ENCODE peak calls at places on chromosome 18, in four cellular contexts. A, N, P and B are unnamed samples.

GRCh38 chr18:32919799-32920198 is 147.0 kb upstream of the KLHL14 start:
- DNase-seq in A (peak), N (no peak), P (no peak), B (no peak)

GRCh38 chr18:8153887-8154583 is 455.2 kb upstream of the RAB12 start:
- DNase-seq in A (no peak), N (no peak), P (no peak), B (no peak)

GRCh38 chr18:54119524-54120019 is 104.9 kb downstream of the MBD2 start:
- DNase-seq in A (peak), N (no peak), P (peak), B (peak)

GRCh38 chr18:8366656-8367055 is 242.6 kb upstream of the RAB12 start:
- DNase-seq in A (no peak), N (no peak), P (no peak), B (no peak)

GRCh38 chr18:11258014-11258413 is 108.6 kb upstream of the PIEZO2 start:
- DNase-seq in A (no peak), N (no peak), P (no peak), B (no peak)

GRCh38 chr18:59659486-59660187 is 37.6 kb downstream of the CCBE1 start:
- DNase-seq in A (no peak), N (no peak), P (no peak), B (no peak)

GRCh38 chr18:32763306-32763705 is 9.5 kb downstream of the KLHL14 start:
- DNase-seq in A (no peak), N (no peak), P (no peak), B (no peak)

GRCh38 chr18:43886341-43886740 is 609.1 kb upstream of the SYT4 start:
- DNase-seq in A (no peak), N (no peak), P (no peak), B (no peak)

GRCh38 chr18:3177902-3178687 is 41.7 kb downstream of the MYOM1 start:
- DNase-seq in A (no peak), N (peak), P (no peak), B (peak)

GRCh38 chr18:59123588-59124369 is 15.9 kb upstream of the SEC11C start:
- DNase-seq in A (no peak), N (no peak), P (no peak), B (no peak)

GRCh38 chr18:45046226-45046625 is 365.5 kb downstream of the SETBP1 start:
- DNase-seq in A (no peak), N (no peak), P (no peak), B (no peak)

GRCh38 chr18:69838620-69839411 is 108.9 kb downstream of the CD226 start:
- DNase-seq in A (peak), N (no peak), P (no peak), B (no peak)

GRCh38 chr18:44602380-44602779 is 78.3 kb upstream of the SETBP1 start:
- DNase-seq in A (no peak), N (no peak), P (no peak), B (no peak)

GRCh38 chr18:50044402-50044801 is 150.5 kb downstream of the MYO5B start:
- DNase-seq in A (no peak), N (no peak), P (no peak), B (no peak)

GRCh38 chr18:55781481-55781957 is 193.5 kb upstream of the TCF4 start:
- DNase-seq in A (peak), N (peak), P (peak), B (peak)

GRCh38 chr18:47287911-47288635 is 36.6 kb upstream of the SKOR2 start:
- DNase-seq in A (no peak), N (no peak), P (no peak), B (no peak)

GRCh38 chr18:37435150-37435872 is 130.3 kb downstream of the CELF4 start:
- DNase-seq in A (no peak), N (no peak), P (no peak), B (no peak)

GRCh38 chr18:47898696-47899095 is 31.8 kb downstream of the SMAD2 start:
- DNase-seq in A (no peak), N (no peak), P (no peak), B (no peak)

GRCh38 chr18:904135-905090 is at the start of gene ADCYAP1:
- DNase-seq in A (no peak), N (no peak), P (no peak), B (no peak)

DNA sequence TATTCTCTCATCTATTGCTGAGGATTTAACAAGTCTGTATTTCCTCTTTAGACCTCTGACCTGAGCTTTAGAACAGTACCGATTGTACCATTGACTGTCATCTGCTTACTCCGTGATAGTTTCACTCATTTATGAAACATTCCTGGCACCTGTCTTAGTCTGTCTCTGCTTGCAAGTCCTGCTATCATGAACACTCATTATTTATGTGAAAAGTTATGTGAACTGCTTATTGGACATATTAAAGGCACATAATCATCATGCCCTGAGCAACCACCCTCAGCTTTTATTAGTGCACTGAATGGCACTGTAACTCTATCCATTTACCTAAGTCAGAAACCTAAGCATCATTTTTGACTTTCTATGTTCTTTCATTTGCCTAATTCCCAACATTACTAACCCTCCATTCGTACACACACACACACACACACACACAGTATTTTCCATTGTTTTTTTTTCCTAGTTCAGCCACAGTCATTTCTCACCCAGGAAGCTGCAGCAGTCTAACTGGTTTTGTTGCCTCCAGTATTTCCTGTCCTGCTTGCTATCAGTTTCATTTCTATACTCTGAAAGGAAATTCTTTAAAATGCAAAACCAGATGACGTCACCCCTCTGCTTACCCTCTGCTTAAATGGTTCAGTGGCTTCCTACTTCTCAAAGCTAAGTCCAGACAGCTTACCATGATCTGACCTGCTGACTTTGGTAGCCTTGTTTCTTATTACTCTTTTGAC is 146.1 kb downstream of the HAUS1 start:
- DNase-seq in A (no peak), N (peak), P (peak), B (no peak)
- H3K4me3 ChIP-seq in A (no peak), N (no peak), P (no peak), B (no peak)

GRCh38 chr18:9950289-9951016 is 36.6 kb downstream of the VAPA start:
- DNase-seq in A (no peak), N (no peak), P (no peak), B (no peak)
- TF ChIP-seq POLR2A in A (no peak), N (no peak), P (no peak), B (no peak)

GRCh38 chr18:71134122-71134521 is 845.3 kb downstream of the SOCS6 start:
- DNase-seq in A (no peak), N (no peak), P (no peak), B (no peak)

GRCh38 chr18:71131918-71132317 is 843.1 kb downstream of the SOCS6 start:
- DNase-seq in A (no peak), N (no peak), P (no peak), B (no peak)

DNA sequence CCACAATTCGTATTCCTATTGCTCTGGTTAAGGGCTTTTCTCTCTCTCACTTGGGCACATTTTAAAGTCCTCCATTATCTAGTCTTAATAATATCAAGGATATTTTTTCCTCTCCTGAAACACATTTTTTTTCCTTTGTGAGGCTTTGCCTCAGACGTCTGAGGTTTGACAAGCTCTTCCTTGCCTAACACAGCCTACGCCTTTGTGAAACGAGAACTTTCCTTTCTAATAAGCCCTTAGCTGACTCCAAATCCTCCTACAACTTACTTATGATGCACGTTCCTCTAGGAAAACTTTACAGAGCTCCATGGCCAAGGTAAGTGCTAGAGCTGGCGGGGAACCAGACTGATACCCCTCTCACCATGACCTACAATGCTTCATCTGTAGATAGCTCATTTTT is 841.5 kb downstream of the SOCS6 start:
- DNase-seq in A (no peak), N (no peak), P (no peak), B (no peak)
- H3K4me3 ChIP-seq in A (no peak), N (no peak), P (no peak), B (no peak)

GRCh38 chr18:35040638-35040987 is 600 bp upstream of the MAPRE2 start:
- DNase-seq in A (no peak), N (no peak), P (no peak), B (no peak)

GRCh38 chr18:35041752-35042379 is 653 bp downstream of the MAPRE2 start:
- DNase-seq in A (no peak), N (no peak), P (no peak), B (no peak)

GRCh38 chr18:35042389-35043066 is 1.3 kb downstream of the MAPRE2 start:
- DNase-seq in A (no peak), N (no peak), P (no peak), B (no peak)

GRCh38 chr18:35039633-35040032 is 1.6 kb upstream of the MAPRE2 start:
- DNase-seq in A (no peak), N (no peak), P (no peak), B (no peak)

GRCh38 chr18:35040988-35041751 is at the start of gene MAPRE2:
- DNase-seq in A (peak), N (peak), P (peak), B (peak)
- TF ChIP-seq POLR2A in A (peak), N (peak), P (peak), B (no peak)

DNA sequence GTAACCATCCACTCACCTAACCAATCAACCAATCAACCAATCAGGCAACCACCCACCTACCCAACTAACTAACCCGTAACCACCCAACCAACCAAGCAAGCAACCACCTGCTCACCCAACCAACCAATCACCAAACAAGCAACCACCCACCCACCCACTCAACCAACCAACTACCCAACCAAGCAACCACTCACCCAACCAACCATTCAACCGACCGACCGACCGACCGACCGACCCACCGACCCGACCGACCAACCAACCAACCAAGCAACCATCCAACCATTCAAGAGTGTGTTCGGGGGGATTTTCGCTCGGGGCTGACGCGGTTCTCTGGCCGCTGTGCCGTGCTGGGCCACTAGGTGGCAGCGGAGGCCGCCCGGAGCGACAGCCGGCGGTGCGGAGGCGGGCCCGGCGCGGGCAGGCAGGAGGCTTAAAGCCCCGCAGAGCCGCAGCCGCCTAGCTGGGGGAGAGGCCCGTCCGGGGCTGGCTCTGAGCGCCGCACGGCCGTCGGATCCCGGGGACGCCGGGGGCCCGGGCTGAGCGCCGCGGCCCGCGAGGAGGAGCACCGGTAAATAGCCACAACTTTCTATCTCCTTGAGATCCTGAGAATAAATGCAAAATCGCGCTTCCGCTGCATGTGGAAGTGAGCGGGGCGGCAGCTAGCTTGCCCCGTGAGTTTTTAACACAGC is at the start of gene MC5R:
- DNase-seq in A (peak), N (peak), P (peak), B (peak)
- H3K4me3 ChIP-seq in A (peak), N (peak), P (peak), B (no peak)

GRCh38 chr18:63154350-63155152 is 165.0 kb downstream of the BCL2 start:
- DNase-seq in A (no peak), N (no peak), P (no peak), B (no peak)
- TF ChIP-seq POLR2A in A (no peak), N (no peak), P (no peak), B (no peak)

DNA sequence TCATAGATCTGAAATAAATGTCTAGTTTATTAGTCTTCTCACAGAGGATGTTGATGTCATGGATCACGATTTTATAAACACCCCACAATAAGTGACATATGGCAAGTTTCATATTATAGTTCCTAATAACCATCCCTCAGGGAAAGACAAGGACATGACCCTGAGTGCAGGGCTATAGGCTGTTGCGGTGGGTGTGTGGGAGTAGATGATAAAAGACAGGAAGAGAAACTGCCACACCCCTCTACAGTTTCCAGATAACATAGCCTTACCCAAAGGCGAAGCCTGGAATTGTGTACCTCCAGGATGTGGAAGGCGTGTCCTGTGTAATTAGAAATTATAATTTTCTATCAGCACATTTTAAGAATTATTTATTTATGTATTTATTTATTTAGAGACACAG is 2.4 kb upstream of the NEDD4L start:
- DNase-seq in A (no peak), N (no peak), P (no peak), B (no peak)
- H3K4me3 ChIP-seq in A (no peak), N (no peak), P (no peak), B (no peak)

GRCh38 chr18:78947291-78947690 is 32.3 kb upstream of the SALL3 start:
- DNase-seq in A (no peak), N (no peak), P (no peak), B (peak)
- TF ChIP-seq POLR2A in A (no peak), N (no peak), P (no peak), B (no peak)

GRCh38 chr18:73690222-73690621 is 457.4 kb downstream of the FBXO15 start:
- DNase-seq in A (no peak), N (no peak), P (no peak), B (no peak)
- H3K4me3 ChIP-seq in A (no peak), N (no peak), P (no peak), B (no peak)

DNA sequence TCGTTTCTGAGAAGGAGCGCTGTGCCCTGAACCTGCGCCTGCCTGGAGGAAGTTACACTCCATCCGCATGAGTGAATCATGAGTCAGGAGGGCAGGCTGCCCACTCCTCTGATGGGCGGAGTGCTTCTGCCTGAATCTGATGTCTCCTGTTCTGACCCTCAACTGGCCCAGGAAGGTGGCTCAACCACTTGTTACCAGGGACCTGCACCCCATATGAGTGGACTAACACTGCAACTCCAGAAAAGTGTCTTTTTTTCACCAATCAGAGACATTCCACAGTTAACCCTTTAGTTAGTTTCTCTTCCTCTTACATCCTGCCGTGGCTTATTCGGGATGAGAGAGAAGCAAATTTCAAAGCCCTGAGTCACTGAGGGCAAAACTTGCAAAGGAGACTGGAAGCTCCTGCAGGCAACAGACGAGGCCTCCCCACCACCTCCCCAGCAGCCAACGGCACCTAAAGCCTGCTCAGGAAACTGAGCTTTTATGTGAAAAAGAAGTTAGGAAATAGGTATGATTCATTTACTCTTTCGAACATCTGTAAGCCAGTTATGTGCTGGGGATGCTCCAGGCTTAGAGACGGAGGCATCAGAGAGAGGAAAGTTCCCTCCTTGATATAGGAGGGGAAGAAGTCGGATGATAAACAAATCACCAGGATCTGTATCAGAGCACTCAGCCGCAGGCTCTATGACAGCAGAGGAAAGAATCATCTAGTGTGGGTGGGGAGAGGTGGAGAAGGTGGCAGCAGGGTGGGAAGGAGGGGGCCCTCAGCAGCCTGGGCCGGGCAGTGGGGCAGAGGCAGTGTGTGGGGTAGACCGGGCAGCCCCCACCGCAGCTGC is 31.0 kb downstream of the MBP start:
- DNase-seq in A (peak), N (peak), P (no peak), B (peak)
- TF ChIP-seq POLR2A in A (no peak), N (no peak), P (peak), B (no peak)